ENCODE peak calls at places on chromosome 18, in nine cellular contexts. M is aorta; U is CD8-positive, alpha-beta T cell; Y is psoas muscle; I is cardiac muscle cell; K is adipocyte; P is hepatocyte; T is right atrium auricular region; X is IMR-90. L is an unnamed sample. For H3K27me3 and H3K4me1, the result is how much of the 10 kb centered on the place peaks cover.

GRCh38 chr18:11489266-11489899 is 120.0 kb upstream of the SLC35G4 start:
- DNase-seq in U (no peak), X (no peak), I (no peak), K (no peak), Y (no peak), M (no peak), P (no peak), T (no peak), L (no peak)

GRCh38 chr18:79524181-79525078 is 128.7 kb downstream of the NFATC1 start:
- DNase-seq in T (peak), Y (no peak), U (peak), X (no peak), K (no peak), M (peak), P (no peak), I (no peak), L (peak)

GRCh38 chr18:70693196-70693595 is 404.4 kb downstream of the SOCS6 start:
- DNase-seq in P (no peak), X (peak), Y (no peak), U (no peak), T (no peak), M (no peak), I (peak), K (no peak), L (no peak)

GRCh38 chr18:24244698-24245097 is 105.8 kb downstream of the CABYR start:
- DNase-seq in T (no peak), M (no peak), I (no peak), P (no peak), K (no peak), X (no peak), Y (no peak), U (no peak), L (no peak)

GRCh38 chr18:51127664-51128063 is 69.8 kb downstream of the MEX3C start:
- DNase-seq in T (no peak), I (no peak), M (no peak), X (no peak), K (peak), U (no peak), Y (no peak), P (no peak), L (no peak)

GRCh38 chr18:41372266-41372665 is 582.8 kb upstream of the PIK3C3 start:
- DNase-seq in X (no peak), T (no peak), K (no peak), P (no peak), I (no peak), U (no peak), M (no peak), Y (no peak), L (no peak)

GRCh38 chr18:23012249-23012648 is 79.1 kb downstream of the RBBP8 start:
- DNase-seq in K (no peak), M (no peak), T (no peak), P (no peak), X (no peak), Y (no peak), U (no peak), I (no peak), L (no peak)

GRCh38 chr18:9139400-9140039 is 2.9 kb downstream of the ANKRD12 start:
- DNase-seq in I (no peak), M (no peak), T (no peak), K (no peak), U (no peak), X (no peak), P (no peak), Y (no peak), L (no peak)

GRCh38 chr18:28559511-28559910 is 382.6 kb upstream of the CDH2 start:
- DNase-seq in U (no peak), M (no peak), T (no peak), K (no peak), X (no peak), P (no peak), I (no peak), Y (no peak), L (no peak)

GRCh38 chr18:10381951-10382350 is 72.5 kb upstream of the APCDD1 start:
- DNase-seq in M (no peak), Y (no peak), I (no peak), T (no peak), P (no peak), U (no peak), K (no peak), X (peak), L (no peak)

GRCh38 chr18:56161604-56162003 is 476.8 kb downstream of the TXNL1 start:
- DNase-seq in P (no peak), U (no peak), Y (no peak), I (no peak), M (no peak), X (no peak), K (no peak), T (no peak), L (no peak)

GRCh38 chr18:79525556-79526467 is 130.1 kb downstream of the NFATC1 start:
- DNase-seq in P (peak), I (no peak), Y (peak), T (peak), M (peak), U (no peak), K (no peak), X (no peak), L (peak)

GRCh38 chr18:35123811-35124210 is 82.6 kb downstream of the MAPRE2 start:
- DNase-seq in K (no peak), T (no peak), P (no peak), M (no peak), Y (no peak), U (no peak), X (no peak), I (no peak), L (no peak)

GRCh38 chr18:29309352-29309751 is 1132.4 kb upstream of the CDH2 start:
- DNase-seq in U (no peak), I (no peak), M (no peak), P (peak), Y (no peak), T (no peak), X (no peak), K (no peak), L (no peak)

GRCh38 chr18:32696376-32696775 is 76.4 kb downstream of the KLHL14 start:
- DNase-seq in X (no peak), Y (no peak), T (no peak), U (no peak), K (no peak), I (no peak), M (no peak), P (no peak), L (no peak)

GRCh38 chr18:49561127-49561376 is 805 bp upstream of the LIPG start:
- DNase-seq in T (no peak), Y (no peak), X (no peak), I (no peak), U (no peak), K (peak), P (no peak), M (no peak), L (no peak)
- H3K27me3 ChIP-seq in T (under half), Y (under half), X (half or more), I (under half), U (under half), K (under half), P (under half), M (under half), L (under half)

GRCh38 chr18:3333056-3333720 is 71.3 kb downstream of the MYL12B start:
- DNase-seq in T (no peak), Y (no peak), X (peak), I (no peak), U (no peak), K (no peak), M (no peak), P (no peak), L (no peak)

GRCh38 chr18:3330622-3331021 is 68.7 kb downstream of the MYL12B start:
- DNase-seq in U (no peak), P (peak), K (no peak), T (no peak), I (no peak), Y (no peak), M (no peak), X (no peak), L (no peak)

GRCh38 chr18:3333721-3334386 is 71.9 kb downstream of the MYL12B start:
- DNase-seq in X (no peak), K (no peak), M (no peak), Y (no peak), P (no peak), I (no peak), U (no peak), T (no peak), L (no peak)

GRCh38 chr18:3329871-3330270 is 67.9 kb downstream of the MYL12B start:
- DNase-seq in T (no peak), P (no peak), X (no peak), Y (no peak), M (no peak), K (no peak), I (no peak), U (no peak), L (no peak)

DNA sequence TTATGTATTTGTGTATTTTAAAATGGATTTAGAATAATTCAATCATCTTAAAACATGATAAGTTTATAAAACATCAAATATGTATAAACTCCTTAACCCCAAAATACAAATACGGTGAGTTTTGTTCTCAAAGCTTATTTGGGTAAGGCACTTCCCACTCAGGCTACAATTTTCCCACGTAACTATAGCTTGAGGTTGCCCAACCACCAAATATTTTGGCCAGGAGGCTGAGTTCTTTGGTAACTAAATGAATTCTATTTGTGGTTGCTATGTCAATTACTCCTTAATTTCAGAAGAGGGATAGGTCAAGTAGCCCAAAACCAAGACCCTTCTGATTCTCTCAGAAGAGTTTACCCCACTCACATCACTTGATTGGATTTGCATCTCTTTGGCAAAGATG is 70.4 kb downstream of the MYL12B start:
- DNase-seq in T (no peak), Y (no peak), P (no peak), X (peak), M (no peak), I (no peak), K (peak), U (no peak), L (no peak)
- H3K4me1 ChIP-seq in T (under half), Y (under half), P (under half), X (under half), M (under half), I (under half), K (under half), U (under half), L (under half)

DNA sequence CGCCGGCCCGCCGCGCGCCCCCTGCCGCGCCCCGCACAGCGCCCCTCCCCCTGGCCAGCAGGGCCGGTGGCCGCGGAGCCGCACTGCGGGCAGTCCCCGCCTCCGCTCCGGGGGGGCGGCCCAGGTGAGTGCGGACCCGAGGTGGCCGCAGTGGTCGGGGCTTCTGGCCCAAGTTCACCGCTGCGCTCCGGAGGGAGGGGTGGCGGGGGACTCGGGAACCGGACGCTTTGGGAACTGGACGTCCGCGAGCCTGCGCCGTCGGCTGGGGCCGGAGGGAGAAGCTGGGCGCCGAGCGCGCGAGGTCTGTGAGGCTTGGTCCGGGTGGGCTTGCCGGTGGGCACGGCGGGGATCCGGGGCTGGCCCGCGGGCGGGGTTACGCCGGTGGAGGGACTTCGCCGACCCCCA is 587 bp upstream of the LDLRAD4 start:
- DNase-seq in X (no peak), M (peak), T (no peak), P (no peak), Y (no peak), K (peak), U (no peak), I (no peak), L (peak)
- H3K27me3 ChIP-seq in X (half or more), M (under half), T (under half), P (under half), Y (under half), K (under half), U (under half), I (under half), L (under half)

DNA sequence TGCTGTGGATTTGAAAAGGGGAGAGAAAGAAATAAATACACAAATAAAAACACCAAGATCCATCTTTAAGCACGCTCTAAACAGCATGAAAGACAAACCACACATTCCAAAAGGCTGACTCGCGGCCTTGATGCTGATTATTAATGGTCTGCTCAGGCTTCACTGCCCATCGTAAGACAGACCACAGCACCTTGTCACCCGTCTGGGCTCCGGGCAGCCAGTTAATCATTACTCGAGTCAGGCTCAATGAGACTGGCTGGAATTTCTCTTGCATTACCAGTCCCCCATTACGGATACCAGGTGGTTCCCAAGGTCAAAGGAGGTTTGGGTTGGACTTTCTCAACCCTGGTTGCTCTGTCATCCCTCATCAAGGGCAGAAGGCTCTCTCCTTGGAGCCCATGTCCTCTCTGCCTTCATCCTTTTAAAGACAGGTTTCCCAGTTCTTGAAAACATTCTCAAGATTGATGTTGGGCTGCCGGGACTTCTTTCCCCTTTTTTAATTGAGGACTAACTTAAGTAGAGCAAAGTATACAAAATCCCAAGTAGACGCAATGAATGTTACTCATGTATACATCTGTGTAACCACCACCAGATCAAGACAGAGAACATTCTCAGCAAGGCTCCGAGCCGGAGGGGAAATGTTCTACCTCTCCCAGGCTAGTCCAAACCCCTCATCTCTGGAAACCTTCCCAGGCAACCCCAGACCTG is 8.1 kb downstream of the SMAD7 start:
- DNase-seq in U (no peak), X (peak), M (no peak), K (peak), T (no peak), P (peak), I (peak), Y (peak), L (peak)
- H3K4me1 ChIP-seq in U (half or more), X (half or more), M (under half), K (half or more), T (under half), P (half or more), I (half or more), Y (half or more), L (half or more)

GRCh38 chr18:63120541-63121059 is 199.0 kb downstream of the BCL2 start:
- DNase-seq in P (no peak), K (no peak), U (no peak), T (no peak), Y (no peak), I (no peak), X (no peak), M (no peak), L (no peak)

GRCh38 chr18:63113899-63114565 is 205.5 kb downstream of the BCL2 start:
- DNase-seq in K (no peak), I (no peak), X (no peak), M (no peak), U (no peak), P (no peak), T (no peak), Y (no peak), L (no peak)

GRCh38 chr18:63119647-63120046 is 199.9 kb downstream of the BCL2 start:
- DNase-seq in X (peak), Y (no peak), P (no peak), K (peak), T (no peak), I (no peak), M (no peak), U (no peak), L (no peak)
- H3K27me3 ChIP-seq in X (under half), Y (under half), P (under half), K (under half), T (under half), I (under half), M (under half), U (under half), L (under half)

GRCh38 chr18:59516356-59517155 is 157.5 kb upstream of the LMAN1 start:
- DNase-seq in M (no peak), T (peak), X (peak), K (peak), P (peak), Y (no peak), U (no peak), I (peak), L (no peak)

GRCh38 chr18:59514193-59514592 is 155.1 kb upstream of the LMAN1 start:
- DNase-seq in I (peak), U (no peak), T (peak), P (peak), X (peak), M (peak), Y (peak), K (peak), L (no peak)

GRCh38 chr18:59517446-59518171 is 158.5 kb upstream of the LMAN1 start:
- DNase-seq in T (no peak), M (no peak), Y (no peak), K (peak), P (peak), I (peak), X (peak), U (no peak), L (no peak)

GRCh38 chr18:59512025-59512710 is 153.1 kb upstream of the LMAN1 start:
- DNase-seq in T (no peak), K (no peak), U (no peak), I (peak), P (no peak), X (no peak), M (no peak), Y (no peak), L (no peak)

DNA sequence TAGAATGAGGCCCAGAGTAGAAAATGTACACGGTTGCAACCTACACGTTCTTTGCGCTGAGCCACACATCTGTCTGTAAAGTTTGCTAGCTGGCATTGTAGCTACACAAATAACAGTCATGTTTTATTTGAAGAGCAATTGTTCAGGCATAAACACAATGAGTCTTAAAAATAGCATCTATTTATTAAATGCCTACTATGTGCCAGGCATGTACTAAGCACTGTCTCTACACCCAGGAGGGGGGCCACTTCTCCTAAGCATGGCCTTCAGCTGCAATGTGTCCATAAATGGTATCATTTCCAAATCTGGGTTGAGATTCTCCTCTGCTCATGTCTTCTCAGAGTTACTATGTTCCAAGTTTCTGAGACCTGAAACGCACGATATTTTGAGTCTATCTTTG is 156.1 kb upstream of the LMAN1 start:
- DNase-seq in Y (no peak), K (no peak), P (no peak), U (no peak), M (no peak), I (no peak), X (no peak), T (no peak), L (no peak)
- H3K4me1 ChIP-seq in Y (under half), K (under half), P (under half), U (under half), M (under half), I (under half), X (under half), T (under half), L (under half)

GRCh38 chr18:6879508-6880195 is 150.1 kb downstream of the ARHGAP28 start:
- DNase-seq in T (no peak), U (no peak), X (no peak), M (no peak), P (no peak), K (no peak), Y (no peak), I (no peak), L (no peak)
- H3K27me3 ChIP-seq in T (under half), U (under half), X (under half), M (under half), P (under half), K (under half), Y (under half), I (under half), L (under half)

GRCh38 chr18:3061581-3062416 is 48.9 kb upstream of the LPIN2 start:
- DNase-seq in T (no peak), X (peak), U (peak), K (no peak), Y (no peak), I (no peak), P (no peak), M (no peak), L (no peak)

GRCh38 chr18:3058328-3059191 is 45.6 kb upstream of the LPIN2 start:
- DNase-seq in P (no peak), I (no peak), U (no peak), T (peak), K (no peak), M (no peak), X (no peak), Y (no peak), L (no peak)

GRCh38 chr18:3059272-3059671 is 46.3 kb upstream of the LPIN2 start:
- DNase-seq in M (no peak), Y (no peak), T (no peak), I (no peak), U (no peak), K (no peak), P (no peak), X (no peak), L (no peak)

GRCh38 chr18:3062798-3063563 is 50.0 kb upstream of the LPIN2 start:
- DNase-seq in U (peak), I (peak), Y (peak), T (peak), P (peak), X (peak), K (peak), M (peak), L (peak)

GRCh38 chr18:3060667-3061580 is 48.0 kb upstream of the LPIN2 start:
- DNase-seq in P (no peak), X (no peak), K (no peak), M (no peak), U (peak), T (no peak), I (no peak), Y (no peak), L (no peak)
- H3K4me1 ChIP-seq in P (under half), X (under half), K (under half), M (under half), U (half or more), T (under half), I (under half), Y (under half), L (under half)

GRCh38 chr18:404061-404460 is 96.4 kb downstream of the COLEC12 start:
- DNase-seq in P (no peak), Y (no peak), M (no peak), X (no peak), I (no peak), K (no peak), U (no peak), T (no peak), L (no peak)

GRCh38 chr18:396571-396970 is 103.9 kb downstream of the COLEC12 start:
- DNase-seq in U (no peak), X (no peak), I (no peak), Y (no peak), P (no peak), M (no peak), K (no peak), T (no peak), L (no peak)

GRCh38 chr18:402129-402528 is 98.4 kb downstream of the COLEC12 start:
- DNase-seq in T (no peak), X (no peak), I (no peak), P (no peak), Y (no peak), K (no peak), U (no peak), M (no peak), L (no peak)

GRCh38 chr18:398866-399637 is 101.4 kb downstream of the COLEC12 start:
- DNase-seq in K (no peak), P (no peak), T (no peak), X (no peak), I (no peak), M (no peak), Y (no peak), U (no peak), L (no peak)

DNA sequence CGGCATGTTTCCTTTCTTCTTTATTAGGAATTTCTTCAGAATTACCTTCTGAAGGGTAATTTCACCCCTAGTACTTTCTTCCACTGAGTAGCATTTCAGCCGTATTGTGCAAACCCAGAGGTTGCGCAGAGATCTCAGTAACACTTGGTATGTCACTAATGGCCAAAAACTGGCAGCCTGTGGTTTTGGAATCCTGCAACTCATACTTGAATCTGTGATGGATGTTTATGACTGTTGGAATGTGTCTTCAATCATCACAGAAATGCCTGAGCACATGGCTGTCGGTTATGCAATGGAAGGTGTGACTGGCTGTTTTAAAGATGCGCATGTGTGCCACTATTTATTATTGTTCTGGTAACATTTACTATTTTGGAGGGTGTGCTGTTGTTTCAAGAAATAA is 100.0 kb downstream of the COLEC12 start:
- DNase-seq in T (no peak), U (no peak), I (no peak), X (peak), M (no peak), P (no peak), Y (no peak), K (peak), L (no peak)
- H3K27me3 ChIP-seq in T (under half), U (under half), I (under half), X (under half), M (under half), P (under half), Y (under half), K (under half), L (under half)